ENCODE peak calls at places on chromosomes 6 and 20, in eight cellular contexts. M, W, U, I, R, Q, F and J are unnamed samples. For H3K9me3, the result is how much of the 10 kb centered on the place peaks cover.

GRCh38 chr6:106084106-106084963 is 1.8 kb upstream of the PRDM1 start:
- DNase-seq in M (no peak), W (no peak), U (peak), I (no peak), R (peak), Q (peak), F (peak), J (no peak)

GRCh38 chr6:89553446-89553845 is 85.1 kb downstream of the LYRM2 start:
- DNase-seq in M (no peak), W (no peak), U (no peak), I (no peak), R (no peak), Q (peak), F (no peak), J (no peak)

GRCh38 chr6:105835373-105835772 is 250.8 kb upstream of the PRDM1 start:
- DNase-seq in M (no peak), W (no peak), U (peak), I (peak), R (no peak), Q (peak), F (no peak), J (no peak)

GRCh38 chr20:57361517-57361916 is 10.5 kb downstream of the RAE1 start:
- DNase-seq in M (no peak), W (no peak), U (peak), I (no peak), R (no peak), Q (no peak), F (no peak), J (no peak)

GRCh38 chr6:129492260-129492659 is 217.7 kb downstream of the ARHGAP18 start:
- DNase-seq in M (no peak), W (no peak), U (peak), I (no peak), R (no peak), Q (no peak), F (no peak), J (no peak)

GRCh38 chr6:146297815-146298214 is 245.8 kb upstream of the RAB32 start:
- DNase-seq in M (no peak), W (no peak), U (no peak), I (no peak), R (no peak), Q (no peak), F (no peak), J (no peak)

GRCh38 chr6:147677647-147678046 is 169.2 kb downstream of the SAMD5 start:
- DNase-seq in M (no peak), W (no peak), U (no peak), I (no peak), R (no peak), Q (no peak), F (no peak), J (no peak)

GRCh38 chr20:42788707-42789106 is 401.0 kb downstream of the PTPRT start:
- DNase-seq in M (no peak), W (no peak), U (no peak), I (no peak), R (no peak), Q (no peak), F (no peak), J (no peak)

GRCh38 chr20:10611357-10611756 is 62.4 kb downstream of the JAG1 start:
- DNase-seq in M (peak), W (peak), U (peak), I (no peak), R (peak), Q (peak), F (no peak), J (no peak)

GRCh38 chr20:44909872-44910689 is at the start of gene PABPC1L:
- DNase-seq in M (peak), W (peak), U (peak), I (peak), R (peak), Q (peak), F (peak), J (peak)

GRCh38 chr6:131524695-131525336 is 48.2 kb upstream of the ARG1 start:
- DNase-seq in M (no peak), W (no peak), U (no peak), I (no peak), R (no peak), Q (no peak), F (no peak), J (no peak)

GRCh38 chr6:123547216-123547978 is 89.4 kb downstream of the TRDN start:
- DNase-seq in M (no peak), W (no peak), U (no peak), I (no peak), R (no peak), Q (no peak), F (no peak), J (no peak)

GRCh38 chr6:119390276-119390793 is 40.8 kb upstream of the MAN1A1 start:
- DNase-seq in M (no peak), W (no peak), U (no peak), I (no peak), R (no peak), Q (peak), F (no peak), J (no peak)

GRCh38 chr6:85660181-85660611 is 17.5 kb upstream of the SYNCRIP start:
- DNase-seq in M (no peak), W (no peak), U (peak), I (no peak), R (no peak), Q (peak), F (peak), J (no peak)

GRCh38 chr20:58518896-58519593 is 3.8 kb upstream of the APCDD1L start:
- DNase-seq in M (no peak), W (no peak), U (no peak), I (no peak), R (no peak), Q (no peak), F (no peak), J (no peak)

GRCh38 chr20:63606701-63607100 is 20.2 kb downstream of the GMEB2 start:
- DNase-seq in M (no peak), W (no peak), U (no peak), I (no peak), R (no peak), Q (no peak), F (no peak), J (no peak)

GRCh38 chr20:63611646-63612045 is 15.3 kb downstream of the GMEB2 start:
- DNase-seq in M (no peak), W (no peak), U (no peak), I (no peak), R (no peak), Q (no peak), F (no peak), J (no peak)

GRCh38 chr20:63612276-63612931 is 14.5 kb downstream of the GMEB2 start:
- DNase-seq in M (no peak), W (no peak), U (peak), I (no peak), R (no peak), Q (no peak), F (no peak), J (no peak)

GRCh38 chr20:63610581-63611435 is 16.1 kb downstream of the GMEB2 start:
- DNase-seq in M (no peak), W (no peak), U (no peak), I (no peak), R (no peak), Q (no peak), F (no peak), J (no peak)
- H3K4me3 ChIP-seq in M (no peak), W (no peak), U (no peak), I (no peak), R (no peak), Q (no peak), F (no peak), J (no peak)

DNA sequence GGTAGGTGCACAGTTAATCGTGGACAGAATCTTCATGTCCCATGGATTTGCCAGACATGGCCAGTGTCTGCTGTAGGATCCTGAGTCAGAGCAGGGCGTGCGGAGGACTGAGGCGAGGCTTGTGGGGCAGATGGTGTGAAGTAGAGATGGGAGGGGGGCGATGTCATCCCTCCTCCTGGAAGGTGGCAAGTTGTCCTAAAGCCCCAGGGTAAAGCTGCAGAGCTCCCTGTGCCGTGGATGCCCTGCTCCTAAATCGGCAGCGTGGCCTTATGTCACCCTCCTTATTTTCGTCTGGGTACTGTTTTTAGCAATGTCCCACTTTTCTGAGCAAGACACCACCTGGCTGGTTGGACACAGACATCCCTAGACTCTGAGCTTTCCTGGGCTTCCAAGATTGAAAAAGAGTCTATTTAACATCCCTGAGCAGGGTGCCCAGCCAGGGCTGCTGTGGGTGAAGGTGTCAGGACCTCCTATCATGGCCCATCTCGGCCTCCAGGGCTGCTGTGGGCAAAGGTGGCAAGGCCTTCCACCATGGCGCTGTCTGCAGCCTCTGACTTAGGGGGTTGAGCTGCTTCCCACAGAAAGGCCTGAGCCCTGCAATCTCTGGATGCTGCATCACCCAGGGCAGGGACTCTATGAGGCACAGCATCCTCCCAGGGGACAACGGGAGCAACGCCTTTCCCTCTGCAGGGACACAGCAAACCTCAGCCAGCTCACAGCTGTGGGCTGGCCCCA is 145.4 kb downstream of the TTLL2 start:
- DNase-seq in M (no peak), W (no peak), U (no peak), I (no peak), R (no peak), Q (peak), F (no peak), J (no peak)
- H3K9me3 ChIP-seq in M (under half), W (under half), U (under half), I (under half), R (under half), Q (under half), F (under half), J (under half)

GRCh38 chr20:673606-674005 is 2.0 kb downstream of the SCRT2 start:
- DNase-seq in M (no peak), W (no peak), U (no peak), I (no peak), R (no peak), Q (no peak), F (no peak), J (no peak)

GRCh38 chr20:672975-673604 is 2.5 kb downstream of the SCRT2 start:
- DNase-seq in M (no peak), W (no peak), U (no peak), I (no peak), R (no peak), Q (peak), F (peak), J (no peak)

GRCh38 chr20:675453-676314 is at the start of gene SCRT2:
- DNase-seq in M (peak), W (peak), U (peak), I (peak), R (peak), Q (peak), F (peak), J (peak)

GRCh38 chr20:676315-676937 is 824 bp upstream of the SCRT2 start:
- DNase-seq in M (no peak), W (peak), U (no peak), I (no peak), R (peak), Q (peak), F (no peak), J (no peak)

GRCh38 chr20:674936-675452 is 608 bp downstream of the SCRT2 start:
- DNase-seq in M (no peak), W (no peak), U (no peak), I (no peak), R (no peak), Q (no peak), F (no peak), J (no peak)
- H3K4me3 ChIP-seq in M (no peak), W (no peak), U (no peak), I (no peak), R (no peak), Q (peak), F (peak), J (no peak)

GRCh38 chr6:170048615-170049256 is 242.1 kb downstream of the DLL1 start:
- DNase-seq in M (no peak), W (peak), U (peak), I (no peak), R (peak), Q (no peak), F (no peak), J (peak)
- H3K9me3 ChIP-seq in M (under half), W (under half), U (under half), I (under half), R (under half), Q (under half), F (under half), J (under half)

DNA sequence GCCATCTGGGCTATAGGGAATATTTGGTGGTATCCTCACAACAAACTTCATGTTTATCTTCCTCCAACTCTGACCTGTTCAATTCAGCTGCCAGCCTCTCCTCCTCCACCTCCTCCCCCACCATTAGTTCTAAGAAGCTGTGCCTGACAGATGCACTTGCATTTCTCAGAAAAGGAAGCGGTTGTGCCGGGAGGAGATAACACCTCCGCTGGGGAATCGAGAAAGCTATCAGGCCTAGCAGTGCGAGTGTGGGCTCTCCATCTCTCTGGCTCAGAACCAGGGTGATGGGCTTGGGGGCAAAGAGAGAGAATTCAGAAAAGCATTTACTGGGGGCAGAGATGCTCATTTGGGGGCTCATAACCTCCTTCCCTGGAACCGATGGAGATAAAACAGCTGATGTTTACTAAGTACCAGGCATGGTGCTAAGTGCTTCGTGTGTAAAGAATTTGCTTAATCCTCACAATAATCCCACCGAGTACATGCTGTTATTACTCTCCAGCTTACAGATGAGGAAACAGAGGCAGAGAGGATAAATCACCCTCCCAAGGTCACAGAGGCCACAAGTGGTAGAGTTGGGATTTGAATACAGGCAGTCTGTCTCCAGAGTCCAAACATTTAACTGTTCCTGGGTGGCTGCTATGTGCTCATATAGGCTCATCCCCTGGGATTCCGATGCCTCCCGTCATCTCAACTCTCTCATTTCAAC is 38.3 kb downstream of the COX4I2 start:
- DNase-seq in M (no peak), W (no peak), U (no peak), I (no peak), R (no peak), Q (peak), F (no peak), J (no peak)
- H3K4me3 ChIP-seq in M (no peak), W (peak), U (no peak), I (no peak), R (no peak), Q (no peak), F (no peak), J (peak)

GRCh38 chr6:137191670-137192069 is 18.2 kb upstream of the IL22RA2 start:
- DNase-seq in M (no peak), W (no peak), U (peak), I (no peak), R (no peak), Q (no peak), F (no peak), J (no peak)

GRCh38 chr6:137190710-137191109 is 17.3 kb upstream of the IL22RA2 start:
- DNase-seq in M (no peak), W (no peak), U (no peak), I (no peak), R (no peak), Q (no peak), F (no peak), J (peak)

GRCh38 chr6:137185290-137185689 is 11.8 kb upstream of the IL22RA2 start:
- DNase-seq in M (no peak), W (no peak), U (no peak), I (no peak), R (no peak), Q (no peak), F (no peak), J (no peak)

GRCh38 chr6:137191238-137191637 is 17.8 kb upstream of the IL22RA2 start:
- DNase-seq in M (no peak), W (no peak), U (peak), I (no peak), R (no peak), Q (no peak), F (no peak), J (no peak)

DNA sequence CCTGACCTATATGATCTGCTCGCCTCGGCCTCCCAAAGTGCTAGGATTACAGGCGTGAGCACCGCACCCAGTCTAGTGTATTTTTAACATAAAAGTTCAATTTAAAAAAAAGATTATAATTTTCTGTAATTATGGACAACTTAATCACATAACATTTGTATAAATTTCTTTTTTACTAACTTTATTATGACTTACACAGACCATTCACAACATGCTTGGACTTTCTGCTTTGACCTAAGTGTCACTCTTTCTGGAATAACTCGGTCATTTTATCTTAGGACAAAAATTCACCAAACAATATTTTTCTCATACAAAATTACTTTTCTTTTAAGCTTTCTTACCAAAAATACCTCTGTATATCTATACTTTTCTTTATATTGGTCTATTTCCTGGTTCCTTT is 15.4 kb upstream of the IL22RA2 start:
- DNase-seq in M (no peak), W (no peak), U (peak), I (peak), R (no peak), Q (no peak), F (no peak), J (no peak)
- H3K9me3 ChIP-seq in M (under half), W (under half), U (under half), I (under half), R (under half), Q (under half), F (under half), J (under half)

DNA sequence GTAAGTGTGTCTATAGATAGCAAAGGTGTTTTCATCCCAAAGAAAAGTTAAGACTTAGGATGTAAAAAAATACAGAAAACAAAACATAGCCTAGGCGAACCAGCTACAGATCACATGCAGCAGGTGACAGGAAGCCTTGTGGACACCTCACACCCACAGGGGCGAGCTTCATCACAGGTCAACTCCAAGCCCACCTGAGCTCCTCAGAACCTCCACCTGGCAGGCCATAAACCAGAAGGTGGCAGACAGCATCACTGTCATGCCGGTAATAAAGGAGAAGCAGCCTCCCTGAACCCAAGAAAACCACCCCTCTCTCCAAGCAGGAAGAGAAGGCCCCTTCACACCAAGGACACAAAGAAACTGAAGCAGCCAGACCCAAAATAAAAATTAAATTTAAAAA is 1.0 kb downstream of the RALGAPA2 start:
- DNase-seq in M (peak), W (no peak), U (no peak), I (no peak), R (peak), Q (peak), F (no peak), J (no peak)
- H3K4me3 ChIP-seq in M (peak), W (peak), U (peak), I (peak), R (peak), Q (peak), F (peak), J (peak)

GRCh38 chr6:167578371-167578901 is 248.3 kb upstream of the AFDN start:
- DNase-seq in M (no peak), W (no peak), U (no peak), I (no peak), R (no peak), Q (no peak), F (no peak), J (no peak)
- H3K9me3 ChIP-seq in M (under half), W (under half), U (under half), I (under half), R (under half), Q (under half), F (under half), J (under half)

GRCh38 chr6:138504764-138505689 is 5.7 kb upstream of the NHSL1 start:
- DNase-seq in M (no peak), W (no peak), U (no peak), I (no peak), R (no peak), Q (peak), F (no peak), J (no peak)
- H3K4me3 ChIP-seq in M (no peak), W (no peak), U (no peak), I (no peak), R (no peak), Q (no peak), F (no peak), J (no peak)